ENCODE peak calls at places on chromosomes 12 and 14, in eight cellular contexts. A is NCI-H526; L is head of caudate nucleus; I is NCI-H345; Y is RWPE2; C is MM.1S; Z is pancreas; V is activated CD8-positive, alpha-beta memory T cell treated with anti-CD3 and anti-CD28 coated beads for 1 hour. O is an unnamed sample.

GRCh38 chr12:132866251-132866828 is 21.1 kb downstream of the CHFR start:
- DNase-seq in L (no peak), Y (no peak), Z (no peak), I (no peak), V (no peak), C (no peak), A (no peak), O (no peak)

GRCh38 chr12:112183591-112184021 is 58.2 kb downstream of the TRAFD1 start:
- DNase-seq in L (no peak), V (no peak), Z (no peak), C (no peak), A (no peak), Y (no peak), I (no peak), O (no peak)

GRCh38 chr14:53894456-53894855 is 62.2 kb downstream of the BMP4 start:
- DNase-seq in I (no peak), Y (no peak), V (no peak), Z (no peak), L (no peak), C (peak), A (no peak), O (no peak)

GRCh38 chr14:72513994-72514659 is 379.8 kb downstream of the DPF3 start:
- DNase-seq in I (no peak), C (peak), Y (no peak), Z (no peak), V (no peak), L (no peak), A (no peak), O (no peak)

GRCh38 chr14:86858043-86858442 is 1134.9 kb downstream of the GALC start:
- DNase-seq in I (no peak), A (no peak), C (no peak), Y (no peak), V (no peak), L (no peak), Z (no peak), O (no peak)

GRCh38 chr14:71988954-71989353 is 56.7 kb downstream of the RGS6 start:
- DNase-seq in C (no peak), I (no peak), V (no peak), Z (no peak), L (no peak), Y (no peak), A (no peak), O (peak)

GRCh38 chr12:25959069-25959961 is 833 bp downstream of the RASSF8 start:
- DNase-seq in L (peak), Z (peak), I (no peak), A (peak), Y (no peak), C (peak), V (no peak), O (peak)

GRCh38 chr12:13102481-13103195 is 829 bp downstream of the GSG1 start:
- DNase-seq in I (no peak), A (no peak), C (no peak), V (no peak), Y (no peak), Z (no peak), L (peak), O (no peak)

GRCh38 chr12:76588881-76589565 is 29.5 kb upstream of the OSBPL8 start:
- DNase-seq in A (no peak), Z (no peak), Y (no peak), L (no peak), V (no peak), C (no peak), I (no peak), O (no peak)

GRCh38 chr12:27534060-27534764 is 10.2 kb downstream of the PPFIBP1 start:
- DNase-seq in C (no peak), I (no peak), A (no peak), Y (no peak), V (no peak), Z (no peak), L (no peak), O (no peak)

GRCh38 chr14:33254876-33255275 is 316.2 kb downstream of the NPAS3 start:
- DNase-seq in Y (no peak), I (no peak), A (no peak), Z (no peak), L (no peak), V (no peak), C (no peak), O (no peak)

GRCh38 chr12:117441751-117442150 is 80.3 kb upstream of the NOS1 start:
- DNase-seq in Y (no peak), Z (no peak), C (no peak), A (no peak), L (peak), V (no peak), I (no peak), O (peak)

GRCh38 chr12:12898911-12899511 is 7.6 kb downstream of the GPRC5A start:
- DNase-seq in I (no peak), A (no peak), L (no peak), Y (no peak), Z (no peak), C (no peak), V (no peak), O (no peak)

GRCh38 chr12:101891462-101891971 is 14.1 kb downstream of the DRAM1 start:
- DNase-seq in A (peak), L (no peak), Z (no peak), I (no peak), Y (no peak), V (no peak), C (peak), O (no peak)

GRCh38 chr12:123160801-123161487 is 10.1 kb upstream of the PITPNM2 start:
- DNase-seq in I (no peak), Z (no peak), V (no peak), C (no peak), A (no peak), L (no peak), Y (no peak), O (no peak)

GRCh38 chr12:2615665-2616387 is 178.9 kb upstream of the FKBP4 start:
- DNase-seq in Z (no peak), V (no peak), Y (no peak), I (no peak), A (no peak), L (peak), C (no peak), O (peak)

GRCh38 chr14:100165825-100166520 is 6.5 kb upstream of the DEGS2 start:
- DNase-seq in Z (no peak), A (no peak), I (no peak), C (no peak), Y (peak), L (no peak), V (no peak), O (no peak)

GRCh38 chr14:51498411-51499227 is 153.1 kb upstream of the FRMD6 start:
- DNase-seq in C (no peak), Z (no peak), Y (no peak), I (no peak), A (no peak), L (no peak), V (no peak), O (no peak)

GRCh38 chr14:103748539-103748867 is 32.9 kb downstream of the ZFYVE21 start:
- DNase-seq in Z (no peak), L (no peak), I (no peak), A (no peak), V (no peak), C (peak), Y (no peak), O (no peak)

GRCh38 chr12:115528466-115528865 is 749.0 kb downstream of the MED13L start:
- DNase-seq in V (no peak), Z (no peak), L (no peak), Y (no peak), I (no peak), C (no peak), A (no peak), O (no peak)

GRCh38 chr12:13727707-13728147 is 253.7 kb downstream of the GRIN2B start:
- DNase-seq in Y (no peak), Z (no peak), C (no peak), I (peak), A (peak), L (no peak), V (no peak), O (no peak)

GRCh38 chr12:93908846-93909592 is 231.8 kb downstream of the CRADD start:
- DNase-seq in V (no peak), C (no peak), A (no peak), L (no peak), I (peak), Z (no peak), Y (no peak), O (peak)

GRCh38 chr12:6534914-6535696 is 788 bp downstream of the GAPDH start:
- DNase-seq in C (peak), V (peak), Z (peak), A (peak), L (peak), I (peak), Y (no peak), O (peak)

GRCh38 chr12:115998119-115998633 is 279.3 kb downstream of the MED13L start:
- DNase-seq in Y (no peak), V (no peak), L (no peak), I (peak), Z (no peak), C (peak), A (peak), O (no peak)